ENCODE peak calls at places on chromosomes 4 and X, in six cellular contexts. E is GM12891, F is spleen, G is testis, X is tibial nerve, T is A549. V is an unnamed sample.

GRCh38 chrX:40514376-40514775 is 66.4 kb upstream of the ATP6AP2 start:
- DNase-seq in E (no peak), F (no peak), G (no peak), X (no peak), T (no peak), V (no peak)

GRCh38 chrX:121169099-121170035 is 122.0 kb downstream of the GLUD2 start:
- DNase-seq in E (no peak), F (no peak), G (no peak), X (no peak), T (no peak), V (no peak)

GRCh38 chrX:120514236-120514635 is 45.1 kb upstream of the LAMP2 start:
- DNase-seq in E (no peak), F (no peak), G (no peak), X (no peak), T (peak; percentile 33), V (no peak)

GRCh38 chr4:73019462-73020047 is 50.0 kb downstream of the COX18 start:
- DNase-seq in E (peak; percentile 17), F (no peak), G (peak; percentile 27), X (no peak), T (peak; percentile 18), V (no peak)

GRCh38 chrX:826026-826425 is 195.4 kb downstream of the SHOX start:
- DNase-seq in E (no peak), F (no peak), G (no peak), X (no peak), T (no peak), V (no peak)

GRCh38 chr4:10773010-10773409 is 88.4 kb upstream of the CLNK start:
- DNase-seq in E (no peak), F (no peak), G (peak; percentile 49), X (no peak), T (no peak), V (no peak)

GRCh38 chr4:721261-722171 is 15.9 kb downstream of the PCGF3 start:
- DNase-seq in E (no peak), F (peak; percentile 80), G (peak; percentile 89), X (no peak), T (no peak), V (no peak)

GRCh38 chrX:13372203-13372980 is 52.5 kb upstream of the ATXN3L start:
- DNase-seq in E (no peak), F (no peak), G (no peak), X (no peak), T (no peak), V (no peak)

GRCh38 chrX:68375803-68376202 is 57.5 kb downstream of the OPHN1 start:
- DNase-seq in E (no peak), F (no peak), G (no peak), X (no peak), T (no peak), V (no peak)

GRCh38 chr4:13455411-13455810 is 28.7 kb downstream of the RAB28 start:
- DNase-seq in E (no peak), F (no peak), G (no peak), X (no peak), T (no peak), V (no peak)

GRCh38 chr4:174420317-174420716 is 102.0 kb downstream of the HPGD start:
- DNase-seq in E (no peak), F (no peak), G (no peak), X (no peak), T (no peak), V (no peak)

GRCh38 chrX:149908308-149908707 is 21.1 kb upstream of the HSFX4 start:
- DNase-seq in E (no peak), F (no peak), G (no peak), X (no peak), T (no peak), V (no peak)
- TF ChIP-seq POLR2A in E (no peak), F (no peak), G (no peak), X (no peak), T (no peak), V (no peak)

GRCh38 chr4:183504064-183504929 is 561 bp upstream of the ING2 start:
- DNase-seq in E (peak; percentile 75), F (peak; percentile 100), G (peak; percentile 98), X (peak; percentile 98), T (peak; percentile 95), V (peak; percentile 65)

GRCh38 chr4:183504930-183505555 is at the start of gene ING2:
- DNase-seq in E (peak; percentile 61), F (no peak), G (peak; percentile 84), X (no peak), T (peak; percentile 51), V (peak; percentile 49)

GRCh38 chr4:183506389-183506735 is 1.5 kb downstream of the ING2 start:
- DNase-seq in E (no peak), F (no peak), G (no peak), X (no peak), T (no peak), V (no peak)

GRCh38 chr4:183507928-183508327 is 3.1 kb downstream of the ING2 start:
- DNase-seq in E (no peak), F (no peak), G (no peak), X (no peak), T (peak; percentile 14), V (no peak)

DNA sequence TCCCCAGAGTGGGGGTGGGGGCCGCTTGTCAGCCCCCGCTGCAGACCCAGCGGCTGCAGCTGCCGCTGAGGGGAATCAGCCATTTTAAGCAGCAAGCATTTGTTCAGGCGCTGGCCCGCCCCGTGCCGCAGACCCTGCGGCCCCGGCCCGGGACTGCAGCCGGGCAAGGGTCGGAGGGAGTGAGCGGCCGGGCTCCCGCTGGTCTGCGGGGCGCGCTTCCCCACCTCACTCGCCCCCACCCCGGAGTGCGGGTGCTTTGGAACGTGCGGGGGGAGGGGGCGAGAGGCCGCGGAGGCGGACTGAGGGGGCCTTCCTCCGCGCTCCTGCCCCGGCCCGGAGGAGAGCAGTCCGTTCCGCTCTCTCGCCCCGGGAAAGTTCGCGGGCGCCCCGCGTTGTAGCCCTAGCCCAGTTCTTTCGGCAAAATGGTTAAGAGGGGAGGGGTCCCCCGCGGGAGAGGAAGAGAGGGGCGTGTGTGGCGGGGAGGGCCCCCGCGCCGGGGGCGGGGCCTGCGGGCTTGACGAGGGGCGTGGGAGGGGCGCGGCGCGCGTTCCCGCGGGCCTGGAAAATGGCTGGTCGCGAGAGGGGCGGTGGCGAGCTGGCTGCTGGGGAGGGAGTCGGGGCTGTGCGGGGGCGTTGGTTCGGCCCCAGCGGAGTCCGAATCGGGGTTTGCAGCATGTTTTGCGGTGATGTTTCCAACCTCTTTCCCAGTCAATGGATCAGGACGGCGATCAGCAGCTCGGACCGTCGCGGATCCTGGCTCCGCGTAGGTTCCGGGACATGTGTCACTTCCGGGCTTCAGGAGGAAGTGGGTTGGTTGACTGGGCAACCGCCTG is 914 bp downstream of the ING2 start:
- DNase-seq in E (peak; percentile 66), F (peak; percentile 97), G (peak; percentile 97), X (peak; percentile 66), T (peak; percentile 87), V (peak; percentile 59)
- TF ChIP-seq POLR2A in E (peak; percentile 79), F (no peak), G (no peak), X (peak; percentile 72), T (peak; percentile 64), V (peak; percentile 71)

GRCh38 chr4:81566076-81566663 is 94.5 kb upstream of the RASGEF1B start:
- DNase-seq in E (no peak), F (no peak), G (no peak), X (no peak), T (no peak), V (no peak)

GRCh38 chr4:81562093-81562492 is 90.4 kb upstream of the RASGEF1B start:
- DNase-seq in E (peak; percentile 14), F (no peak), G (no peak), X (no peak), T (no peak), V (no peak)

GRCh38 chr4:81564025-81564424 is 92.3 kb upstream of the RASGEF1B start:
- DNase-seq in E (no peak), F (no peak), G (no peak), X (no peak), T (no peak), V (no peak)

GRCh38 chr4:81571105-81571504 is 99.4 kb upstream of the RASGEF1B start:
- DNase-seq in E (no peak), F (no peak), G (no peak), X (no peak), T (no peak), V (no peak)

GRCh38 chr4:81565137-81565870 is 93.6 kb upstream of the RASGEF1B start:
- DNase-seq in E (no peak), F (peak; percentile 83), G (peak; percentile 84), X (peak; percentile 66), T (no peak), V (no peak)
- TF ChIP-seq POLR2A in E (no peak), F (no peak), G (no peak), X (peak; percentile 31), T (no peak), V (no peak)

GRCh38 chr4:181278941-181279340 is 964.3 kb upstream of the TENM3 start:
- DNase-seq in E (no peak), F (no peak), G (no peak), X (no peak), T (no peak), V (no peak)
- TF ChIP-seq POLR2A in E (no peak), F (no peak), G (no peak), X (no peak), T (no peak), V (no peak)

GRCh38 chrX:25003066-25003849 is 12.5 kb downstream of the ARX start:
- DNase-seq in E (no peak), F (no peak), G (no peak), X (no peak), T (no peak), V (no peak)
- TF ChIP-seq POLR2A in E (no peak), F (no peak), G (no peak), X (no peak), T (no peak), V (no peak)

GRCh38 chr4:25154594-25155265 is 5.5 kb downstream of the SEPSECS start:
- DNase-seq in E (no peak), F (no peak), G (no peak), X (no peak), T (no peak), V (no peak)
- TF ChIP-seq POLR2A in E (no peak), F (no peak), G (no peak), X (no peak), T (no peak), V (no peak)

GRCh38 chrX:2931155-2931554 is 2.0 kb upstream of the ARSD start:
- DNase-seq in E (no peak), F (no peak), G (no peak), X (no peak), T (no peak), V (no peak)

GRCh38 chrX:2931612-2932011 is 2.5 kb upstream of the ARSD start:
- DNase-seq in E (no peak), F (no peak), G (no peak), X (no peak), T (no peak), V (no peak)

GRCh38 chrX:2926664-2927275 is 2.4 kb downstream of the ARSD start:
- DNase-seq in E (no peak), F (no peak), G (no peak), X (no peak), T (no peak), V (no peak)

GRCh38 chrX:2928127-2928582 is 984 bp downstream of the ARSD start:
- DNase-seq in E (peak; percentile 8), F (peak; percentile 89), G (peak; percentile 54), X (peak; percentile 19), T (no peak), V (peak; percentile 9)

GRCh38 chrX:2928583-2929434 is at the start of gene ARSD:
- DNase-seq in E (peak; percentile 41), F (peak; percentile 95), G (peak; percentile 92), X (peak; percentile 86), T (peak; percentile 97), V (peak; percentile 49)
- TF ChIP-seq POLR2A in E (no peak), F (no peak), G (peak; percentile 21), X (peak; percentile 83), T (peak; percentile 65), V (peak; percentile 70)

GRCh38 chr4:55125087-55125721 is at the start of gene KDR:
- DNase-seq in E (no peak), F (no peak), G (peak; percentile 50), X (no peak), T (no peak), V (no peak)
- TF ChIP-seq POLR2A in E (no peak), F (no peak), G (no peak), X (peak; percentile 35), T (no peak), V (no peak)